ENCODE peak calls at places on chromosomes 1 and 21, in eight cellular contexts. H is progenitor cell of endocrine pancreas, P is DMS53, Z is AG08395, B is hypothalamus, I is gastrocnemius medialis, C is cardiac muscle cell, A is choroid plexus epithelial cell. T is an unnamed sample.

GRCh38 chr21:45294509-45295291 is 7.0 kb upstream of the POFUT2 start:
- DNase-seq in H (peak), P (peak), Z (peak), B (no peak), I (peak), C (peak), A (peak), T (peak)

GRCh38 chr1:178461676-178462075 is 35.1 kb downstream of the CLEC20A start:
- DNase-seq in H (no peak), P (no peak), Z (no peak), B (no peak), I (no peak), C (no peak), A (peak), T (no peak)

GRCh38 chr21:17726047-17726446 is 93.1 kb downstream of the C21orf91 start:
- DNase-seq in H (no peak), P (peak), Z (peak), B (no peak), I (no peak), C (no peak), A (peak), T (peak)

GRCh38 chr1:207866471-207867135 is 44.3 kb downstream of the CD34 start:
- DNase-seq in H (no peak), P (peak), Z (peak), B (peak), I (peak), C (peak), A (peak), T (no peak)

GRCh38 chr1:9476790-9477463 is 62.3 kb upstream of the SLC25A33 start:
- DNase-seq in H (no peak), P (peak), Z (no peak), B (no peak), I (no peak), C (no peak), A (peak), T (no peak)

GRCh38 chr1:207240325-207241095 is 81.0 kb upstream of the CD55 start:
- DNase-seq in H (no peak), P (peak), Z (peak), B (no peak), I (no peak), C (no peak), A (peak), T (no peak)

GRCh38 chr1:102498929-102499328 is 502.2 kb upstream of the OLFM3 start:
- DNase-seq in H (no peak), P (no peak), Z (no peak), B (no peak), I (no peak), C (no peak), A (no peak), T (no peak)

GRCh38 chr21:38263493-38263892 is 6.7 kb downstream of the KCNJ15 start:
- DNase-seq in H (no peak), P (no peak), Z (peak), B (no peak), I (peak), C (peak), A (peak), T (no peak)

GRCh38 chr1:227902641-227902990 is 45.1 kb downstream of the WNT9A start:
- DNase-seq in H (no peak), P (no peak), Z (no peak), B (no peak), I (no peak), C (no peak), A (no peak), T (no peak)

GRCh38 chr1:160228431-160228830 is 23.2 kb downstream of the PEA15 start:
- DNase-seq in H (no peak), P (no peak), Z (no peak), B (no peak), I (no peak), C (no peak), A (no peak), T (no peak)

GRCh38 chr1:17922833-17923232 is 167.7 kb downstream of the ACTL8 start:
- DNase-seq in H (peak), P (peak), Z (peak), B (peak), I (no peak), C (peak), A (peak), T (peak)

GRCh38 chr1:201268604-201269151 is 14.6 kb upstream of the PKP1 start:
- DNase-seq in H (no peak), P (peak), Z (peak), B (no peak), I (no peak), C (peak), A (peak), T (no peak)

GRCh38 chr21:42235593-42235992 is 16.7 kb downstream of the ABCG1 start:
- DNase-seq in H (no peak), P (no peak), Z (no peak), B (no peak), I (no peak), C (no peak), A (no peak), T (no peak)

GRCh38 chr1:2251786-2252185 is 23.7 kb downstream of the SKI start:
- DNase-seq in H (no peak), P (no peak), Z (no peak), B (no peak), I (peak), C (peak), A (no peak), T (no peak)

GRCh38 chr1:110487676-110488075 is 31.3 kb downstream of the KCNA10 start:
- DNase-seq in H (no peak), P (no peak), Z (no peak), B (no peak), I (no peak), C (peak), A (no peak), T (no peak)

GRCh38 chr21:17542371-17542992 is 29.6 kb downstream of the CXADR start:
- DNase-seq in H (no peak), P (peak), Z (no peak), B (no peak), I (no peak), C (no peak), A (peak), T (no peak)

GRCh38 chr1:22689505-22689904 is 21.1 kb upstream of the EPHB2 start:
- DNase-seq in H (no peak), P (peak), Z (peak), B (no peak), I (no peak), C (peak), A (peak), T (no peak)

GRCh38 chr1:44707959-44708831 is 22.8 kb downstream of the RNU5D-1 start:
- DNase-seq in H (no peak), P (peak), Z (peak), B (no peak), I (no peak), C (peak), A (peak), T (peak)

GRCh38 chr1:21335088-21335678 is 44.9 kb upstream of the ECE1 start:
- DNase-seq in H (no peak), P (no peak), Z (no peak), B (no peak), I (no peak), C (no peak), A (no peak), T (no peak)

GRCh38 chr21:42724226-42724920 is 71.0 kb downstream of the PDE9A start:
- DNase-seq in H (no peak), P (no peak), Z (peak), B (no peak), I (no peak), C (peak), A (peak), T (no peak)

GRCh38 chr21:25556087-25556486 is 51.2 kb downstream of the MRPL39 start:
- DNase-seq in H (no peak), P (no peak), Z (no peak), B (no peak), I (no peak), C (no peak), A (no peak), T (no peak)

GRCh38 chr1:206541236-206541833 is 34.0 kb downstream of the RASSF5 start:
- DNase-seq in H (no peak), P (no peak), Z (no peak), B (no peak), I (no peak), C (no peak), A (no peak), T (no peak)

GRCh38 chr1:170461362-170461761 is 70.6 kb upstream of the GORAB start:
- DNase-seq in H (no peak), P (no peak), Z (peak), B (no peak), I (no peak), C (peak), A (no peak), T (no peak)

GRCh38 chr21:34037009-34037408 is 36.4 kb upstream of the MRPS6 start:
- DNase-seq in H (no peak), P (no peak), Z (no peak), B (no peak), I (no peak), C (no peak), A (no peak), T (no peak)

GRCh38 chr21:44487831-44488230 is 32.5 kb downstream of the LRRC3 start:
- DNase-seq in H (no peak), P (peak), Z (no peak), B (no peak), I (no peak), C (no peak), A (peak), T (peak)

GRCh38 chr1:160256396-160257046 is 5.8 kb downstream of the DCAF8 start:
- DNase-seq in H (no peak), P (peak), Z (peak), B (no peak), I (no peak), C (peak), A (peak), T (no peak)

GRCh38 chr1:227793948-227794812 is 21.3 kb upstream of the PRSS38 start:
- DNase-seq in H (no peak), P (no peak), Z (peak), B (no peak), I (no peak), C (peak), A (peak), T (peak)

GRCh38 chr21:45322960-45323461 is 35.3 kb upstream of the POFUT2 start:
- DNase-seq in H (no peak), P (no peak), Z (peak), B (no peak), I (no peak), C (peak), A (no peak), T (no peak)

GRCh38 chr1:222706815-222707214 is 5.5 kb downstream of the AIDA start:
- DNase-seq in H (no peak), P (no peak), Z (no peak), B (no peak), I (no peak), C (no peak), A (no peak), T (no peak)

GRCh38 chr21:28337319-28337718 is 655.4 kb downstream of the LTN1 start:
- DNase-seq in H (no peak), P (peak), Z (peak), B (no peak), I (no peak), C (peak), A (peak), T (no peak)

GRCh38 chr1:92822907-92823306 is 8.9 kb upstream of the RPL5 start:
- DNase-seq in H (no peak), P (no peak), Z (no peak), B (no peak), I (no peak), C (peak), A (peak), T (no peak)

GRCh38 chr21:44529011-44529421 is 11.0 kb downstream of the KRTAP10-1 start:
- DNase-seq in H (no peak), P (no peak), Z (no peak), B (no peak), I (no peak), C (no peak), A (no peak), T (no peak)

GRCh38 chr1:26945728-26946127 is 14.5 kb downstream of the KDF1 start:
- DNase-seq in H (no peak), P (no peak), Z (no peak), B (no peak), I (no peak), C (no peak), A (no peak), T (no peak)

GRCh38 chr1:197284325-197284724 is 16.3 kb downstream of the CRB1 start:
- DNase-seq in H (no peak), P (no peak), Z (no peak), B (no peak), I (no peak), C (no peak), A (no peak), T (no peak)

GRCh38 chr1:192453360-192454045 is 122.1 kb upstream of the RGS1 start:
- DNase-seq in H (no peak), P (no peak), Z (no peak), B (no peak), I (no peak), C (peak), A (peak), T (no peak)

T was measured in HEK293T.